ENCODE peak calls at places on chromosomes 5 and 9, in seven cellular contexts. One of them, this sample, is unnamed.

GRCh38 chr5:42749020-42749419 is 7.6 kb upstream of the CCDC152 start:
- DNase-seq in epithelial cell of esophagus: no peak
- DNase-seq in thyroid gland: no peak
- DNase-seq in endothelial cell: no peak
- DNase-seq in B cell: no peak
- DNase-seq in PC-3: peak
- DNase-seq in HCT116: no peak
- DNase-seq in this sample: no peak

GRCh38 chr9:92770005-92770995 is 5.7 kb upstream of the BICD2 start:
- DNase-seq in HCT116: no peak
- DNase-seq in epithelial cell of esophagus: peak
- DNase-seq in PC-3: no peak
- DNase-seq in B cell: peak
- DNase-seq in thyroid gland: no peak
- DNase-seq in endothelial cell: no peak
- DNase-seq in this sample: no peak

GRCh38 chr5:144712090-144712489 is 541.4 kb downstream of the KCTD16 start:
- DNase-seq in thyroid gland: no peak
- DNase-seq in epithelial cell of esophagus: no peak
- DNase-seq in B cell: no peak
- DNase-seq in HCT116: no peak
- DNase-seq in endothelial cell: no peak
- DNase-seq in PC-3: no peak
- DNase-seq in this sample: no peak

GRCh38 chr5:144567416-144567770 is 396.7 kb downstream of the KCTD16 start:
- DNase-seq in B cell: no peak
- DNase-seq in epithelial cell of esophagus: no peak
- DNase-seq in HCT116: no peak
- DNase-seq in thyroid gland: no peak
- DNase-seq in endothelial cell: no peak
- DNase-seq in PC-3: no peak
- DNase-seq in this sample: no peak

GRCh38 chr9:108254236-108254635 is 601.5 kb downstream of the ACTL7B start:
- DNase-seq in PC-3: no peak
- DNase-seq in B cell: no peak
- DNase-seq in thyroid gland: no peak
- DNase-seq in HCT116: no peak
- DNase-seq in endothelial cell: no peak
- DNase-seq in epithelial cell of esophagus: peak
- DNase-seq in this sample: no peak

GRCh38 chr5:144205141-144205551 is 34.5 kb downstream of the KCTD16 start:
- DNase-seq in endothelial cell: peak
- DNase-seq in HCT116: no peak
- DNase-seq in thyroid gland: peak
- DNase-seq in epithelial cell of esophagus: peak
- DNase-seq in B cell: no peak
- DNase-seq in PC-3: peak
- DNase-seq in this sample: peak

GRCh38 chr5:120550358-120550757 is 86.3 kb downstream of the PRR16 start:
- DNase-seq in epithelial cell of esophagus: peak
- DNase-seq in HCT116: no peak
- DNase-seq in endothelial cell: no peak
- DNase-seq in thyroid gland: no peak
- DNase-seq in B cell: no peak
- DNase-seq in PC-3: peak
- DNase-seq in this sample: no peak

GRCh38 chr5:43649256-43649655 is 46.3 kb downstream of the NNT start:
- DNase-seq in HCT116: no peak
- DNase-seq in endothelial cell: no peak
- DNase-seq in PC-3: no peak
- DNase-seq in epithelial cell of esophagus: no peak
- DNase-seq in thyroid gland: no peak
- DNase-seq in B cell: no peak
- DNase-seq in this sample: no peak

GRCh38 chr9:20513126-20513913 is 109.0 kb downstream of the MLLT3 start:
- DNase-seq in HCT116: no peak
- DNase-seq in epithelial cell of esophagus: no peak
- DNase-seq in PC-3: no peak
- DNase-seq in B cell: no peak
- DNase-seq in endothelial cell: no peak
- DNase-seq in thyroid gland: no peak
- DNase-seq in this sample: no peak

GRCh38 chr5:76380346-76381074 is 22.6 kb upstream of the IQGAP2 start:
- DNase-seq in PC-3: no peak
- DNase-seq in epithelial cell of esophagus: no peak
- DNase-seq in HCT116: no peak
- DNase-seq in B cell: no peak
- DNase-seq in endothelial cell: no peak
- DNase-seq in thyroid gland: no peak
- DNase-seq in this sample: no peak

GRCh38 chr5:178762960-178763359 is 32.5 kb upstream of the ZNF354A start:
- DNase-seq in B cell: no peak
- DNase-seq in PC-3: no peak
- DNase-seq in epithelial cell of esophagus: peak
- DNase-seq in endothelial cell: no peak
- DNase-seq in thyroid gland: no peak
- DNase-seq in HCT116: no peak
- DNase-seq in this sample: no peak

GRCh38 chr9:131319486-131319885 is 30.0 kb downstream of the PLPP7 start:
- DNase-seq in HCT116: no peak
- DNase-seq in thyroid gland: no peak
- DNase-seq in B cell: no peak
- DNase-seq in epithelial cell of esophagus: no peak
- DNase-seq in endothelial cell: no peak
- DNase-seq in PC-3: no peak
- DNase-seq in this sample: no peak

GRCh38 chr5:153629027-153629426 is 138.6 kb downstream of the GRIA1 start:
- DNase-seq in PC-3: peak
- DNase-seq in HCT116: peak
- DNase-seq in B cell: no peak
- DNase-seq in epithelial cell of esophagus: peak
- DNase-seq in endothelial cell: peak
- DNase-seq in thyroid gland: peak
- DNase-seq in this sample: peak

GRCh38 chr5:148482697-148483462 is 99.1 kb downstream of the FBXO38 start:
- DNase-seq in endothelial cell: peak
- DNase-seq in HCT116: peak
- DNase-seq in PC-3: peak
- DNase-seq in B cell: peak
- DNase-seq in thyroid gland: peak
- DNase-seq in epithelial cell of esophagus: peak
- DNase-seq in this sample: no peak

GRCh38 chr9:91799113-91799735 is 150.8 kb downstream of the ROR2 start:
- DNase-seq in epithelial cell of esophagus: no peak
- DNase-seq in thyroid gland: peak
- DNase-seq in HCT116: no peak
- DNase-seq in PC-3: no peak
- DNase-seq in B cell: no peak
- DNase-seq in endothelial cell: no peak
- DNase-seq in this sample: no peak

GRCh38 chr9:15310448-15310847 is 3.4 kb upstream of the TTC39B start:
- DNase-seq in PC-3: no peak
- DNase-seq in thyroid gland: no peak
- DNase-seq in B cell: no peak
- DNase-seq in epithelial cell of esophagus: no peak
- DNase-seq in endothelial cell: no peak
- DNase-seq in HCT116: no peak
- DNase-seq in this sample: no peak

DNA sequence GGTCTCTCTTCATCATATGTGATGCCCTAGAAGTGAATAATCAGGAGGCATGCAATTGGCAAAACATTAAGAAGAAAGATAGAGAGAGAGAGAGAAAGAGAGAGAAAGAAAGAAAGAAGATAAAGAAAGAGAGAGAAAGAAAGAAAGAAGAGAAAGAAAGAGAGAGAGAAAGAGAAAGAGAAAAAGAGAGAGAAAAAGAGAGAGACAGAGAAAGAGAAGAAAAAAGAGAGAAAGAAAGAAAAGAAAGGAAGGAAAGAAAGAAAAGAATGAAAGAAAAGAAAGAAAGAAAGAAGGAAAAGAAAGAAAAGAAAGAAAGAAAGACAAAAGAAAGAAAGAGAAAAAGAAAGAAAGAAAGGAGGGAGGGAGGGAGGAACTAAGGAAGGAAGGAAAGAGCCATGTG is 318.9 kb downstream of the ICE1 start:
- DNase-seq in HCT116: no peak
- DNase-seq in thyroid gland: no peak
- DNase-seq in endothelial cell: no peak
- DNase-seq in PC-3: no peak
- DNase-seq in B cell: no peak
- DNase-seq in epithelial cell of esophagus: no peak
- DNase-seq in this sample: no peak
- TF ChIP-seq CTCF in HCT116: no peak
- TF ChIP-seq CTCF in thyroid gland: no peak
- TF ChIP-seq CTCF in endothelial cell: no peak
- TF ChIP-seq CTCF in PC-3: no peak
- TF ChIP-seq CTCF in B cell: peak
- TF ChIP-seq CTCF in epithelial cell of esophagus: no peak
- TF ChIP-seq CTCF in this sample: no peak

DNA sequence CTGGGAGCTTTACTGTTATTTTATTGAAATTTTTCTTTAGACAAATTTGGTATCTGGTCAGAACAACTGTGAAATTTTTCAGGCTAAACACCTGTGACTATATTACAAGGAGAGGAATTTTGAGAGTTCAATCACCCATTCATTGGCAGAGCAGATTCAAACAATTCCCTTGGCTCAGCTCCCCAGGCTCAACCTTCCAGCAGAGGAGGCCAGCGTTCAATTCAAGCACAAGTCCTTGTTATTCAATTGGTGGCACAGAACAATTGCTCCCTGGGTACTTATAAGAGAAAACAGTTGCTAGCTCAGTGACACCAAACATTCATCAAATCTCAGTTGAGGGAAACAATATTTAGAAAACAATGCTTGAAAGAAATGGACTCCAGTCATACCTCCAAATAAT is 83.3 kb downstream of the SUSD1 start:
- DNase-seq in endothelial cell: no peak
- DNase-seq in B cell: no peak
- DNase-seq in HCT116: no peak
- DNase-seq in PC-3: no peak
- DNase-seq in thyroid gland: peak
- DNase-seq in epithelial cell of esophagus: peak
- DNase-seq in this sample: no peak
- TF ChIP-seq CTCF in endothelial cell: no peak
- TF ChIP-seq CTCF in B cell: no peak
- TF ChIP-seq CTCF in HCT116: peak
- TF ChIP-seq CTCF in PC-3: peak
- TF ChIP-seq CTCF in thyroid gland: peak
- TF ChIP-seq CTCF in epithelial cell of esophagus: peak
- TF ChIP-seq CTCF in this sample: peak

DNA sequence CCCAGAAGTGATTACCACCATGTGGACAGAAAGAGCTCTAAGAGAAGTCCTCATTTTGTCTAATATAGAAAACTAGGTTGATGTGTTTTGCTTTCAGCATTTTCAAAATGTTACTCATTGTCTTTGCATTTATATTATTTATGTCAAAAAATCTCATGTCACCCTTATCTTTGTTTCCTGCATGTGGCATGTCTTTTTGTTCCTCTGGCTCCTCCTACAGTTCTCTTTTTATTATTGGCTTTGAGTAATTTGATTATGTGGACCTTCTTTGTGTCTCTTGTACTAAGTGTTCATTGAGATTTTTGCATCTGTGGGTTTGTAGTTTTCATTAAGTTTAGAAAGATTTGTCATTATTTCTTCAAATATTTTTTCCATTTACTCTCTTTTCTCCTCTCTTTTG is 58.8 kb downstream of the GNG10 start:
- DNase-seq in HCT116: no peak
- DNase-seq in PC-3: no peak
- DNase-seq in epithelial cell of esophagus: no peak
- DNase-seq in endothelial cell: no peak
- DNase-seq in B cell: no peak
- DNase-seq in thyroid gland: no peak
- DNase-seq in this sample: no peak
- TF ChIP-seq CTCF in HCT116: no peak
- TF ChIP-seq CTCF in PC-3: peak
- TF ChIP-seq CTCF in epithelial cell of esophagus: no peak
- TF ChIP-seq CTCF in endothelial cell: no peak
- TF ChIP-seq CTCF in B cell: no peak
- TF ChIP-seq CTCF in thyroid gland: no peak
- TF ChIP-seq CTCF in this sample: no peak

GRCh38 chr9:99822096-99822595 is 461 bp downstream of the NR4A3 start:
- DNase-seq in thyroid gland: no peak
- DNase-seq in epithelial cell of esophagus: peak
- DNase-seq in HCT116: no peak
- DNase-seq in endothelial cell: peak
- DNase-seq in B cell: no peak
- DNase-seq in PC-3: no peak
- DNase-seq in this sample: no peak

GRCh38 chr9:99820330-99821186 is 1.1 kb upstream of the NR4A3 start:
- DNase-seq in thyroid gland: peak
- DNase-seq in PC-3: peak
- DNase-seq in epithelial cell of esophagus: peak
- DNase-seq in B cell: peak
- DNase-seq in HCT116: no peak
- DNase-seq in endothelial cell: no peak
- DNase-seq in this sample: no peak

GRCh38 chr9:99822596-99823391 is 1.1 kb downstream of the NR4A3 start:
- DNase-seq in thyroid gland: peak
- DNase-seq in epithelial cell of esophagus: peak
- DNase-seq in B cell: peak
- DNase-seq in PC-3: peak
- DNase-seq in HCT116: no peak
- DNase-seq in endothelial cell: peak
- DNase-seq in this sample: no peak

GRCh38 chr9:99819484-99820329 is 2.0 kb upstream of the NR4A3 start:
- DNase-seq in PC-3: peak
- DNase-seq in thyroid gland: peak
- DNase-seq in B cell: peak
- DNase-seq in HCT116: peak
- DNase-seq in endothelial cell: peak
- DNase-seq in epithelial cell of esophagus: peak
- DNase-seq in this sample: peak

DNA sequence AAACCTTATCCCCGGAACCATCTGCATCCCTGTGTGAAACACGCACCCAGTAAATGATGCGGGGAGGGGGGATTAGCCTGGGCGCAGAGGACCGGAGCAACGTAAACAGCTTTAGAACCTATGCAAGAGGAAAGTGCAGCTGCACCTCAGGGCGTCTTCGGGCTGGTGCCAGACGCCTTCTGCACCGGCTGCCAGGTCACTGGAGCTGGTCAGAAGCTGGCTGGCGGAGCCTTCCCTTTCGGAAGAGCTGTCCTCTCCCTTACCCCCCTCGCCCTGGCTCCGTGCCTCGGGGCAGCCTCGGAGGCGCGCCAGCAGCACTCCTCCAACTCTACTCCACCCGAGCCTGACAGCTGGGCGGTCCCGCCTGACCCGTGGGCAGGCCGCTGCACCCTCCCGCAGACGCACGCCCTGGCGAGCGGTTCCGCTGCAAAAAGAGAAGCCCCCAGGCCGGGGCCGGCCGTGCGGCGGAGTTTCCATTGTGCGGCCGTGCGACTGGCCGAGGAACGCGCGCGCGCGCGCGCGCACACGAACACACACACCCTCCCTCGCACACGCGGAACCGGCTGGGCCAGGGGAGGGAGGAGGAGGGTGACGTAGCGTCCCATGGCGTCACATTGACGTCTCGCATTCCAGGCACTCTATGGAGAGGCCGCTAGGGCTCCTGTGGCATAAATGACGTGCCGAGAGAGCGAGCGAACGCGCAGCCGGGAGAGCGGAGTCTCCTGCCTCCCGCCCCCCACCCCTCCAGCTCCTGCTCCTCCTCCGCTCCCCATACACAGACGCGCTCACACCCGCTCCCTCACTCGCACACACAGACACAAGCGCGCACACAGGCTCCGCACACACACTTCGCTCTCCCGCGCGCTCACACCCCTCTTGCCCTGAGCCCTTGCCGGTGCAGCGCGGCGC is at the start of gene NR4A3:
- DNase-seq in epithelial cell of esophagus: peak
- DNase-seq in endothelial cell: peak
- DNase-seq in HCT116: peak
- DNase-seq in PC-3: peak
- DNase-seq in B cell: peak
- DNase-seq in thyroid gland: peak
- DNase-seq in this sample: peak
- TF ChIP-seq CTCF in epithelial cell of esophagus: peak
- TF ChIP-seq CTCF in endothelial cell: no peak
- TF ChIP-seq CTCF in HCT116: no peak
- TF ChIP-seq CTCF in PC-3: no peak
- TF ChIP-seq CTCF in B cell: peak
- TF ChIP-seq CTCF in thyroid gland: peak
- TF ChIP-seq CTCF in this sample: no peak